ENCODE peak calls at places on chromosomes 7 and 10, in four cellular contexts. O, Y, X and F are unnamed samples.

GRCh38 chr10:70323697-70324340 is 40.0 kb upstream of the NPFFR1 start:
- DNase-seq in O (no peak), X (peak; percentile 79), Y (no peak), F (peak; percentile 55)

GRCh38 chr10:122139226-122139625 is 131.9 kb upstream of the BTBD16 start:
- DNase-seq in O (no peak), Y (no peak), X (no peak), F (no peak)

GRCh38 chr7:42233939-42234338 is 3.1 kb downstream of the GLI3 start:
- DNase-seq in Y (no peak), O (no peak), X (no peak), F (no peak)

GRCh38 chr7:50418526-50418925 is 31.6 kb downstream of the FIGNL1 start:
- DNase-seq in O (no peak), X (no peak), Y (no peak), F (no peak)

GRCh38 chr10:42926831-42927230 is 144.2 kb downstream of the BMS1 start:
- DNase-seq in Y (no peak), X (no peak), O (peak; percentile 58), F (peak; percentile 71)

GRCh38 chr10:96374639-96374984 is 15.8 kb upstream of the OPALIN start:
- DNase-seq in Y (peak; percentile 12), O (no peak), X (no peak), F (peak; percentile 36)

GRCh38 chr10:1094112-1095057 is 38.2 kb downstream of the WDR37 start:
- DNase-seq in Y (no peak), X (no peak), O (no peak), F (no peak)

GRCh38 chr10:32346134-32346550 is 816 bp downstream of the EPC1 start:
- DNase-seq in Y (peak; percentile 96), O (peak; percentile 79), X (peak; percentile 91), F (peak; percentile 94)

GRCh38 chr7:142438235-142438922 is 180.5 kb upstream of the PRSS58 start:
- DNase-seq in O (peak; percentile 76), X (peak; percentile 9), Y (peak; percentile 68), F (peak; percentile 68)

GRCh38 chr10:77801474-77802238 is 124.9 kb downstream of the DLG5 start:
- DNase-seq in Y (no peak), X (no peak), O (no peak), F (no peak)

GRCh38 chr10:52752801-52753437 is 19.7 kb downstream of the MBL2 start:
- DNase-seq in Y (no peak), O (no peak), X (no peak), F (no peak)

GRCh38 chr7:17654940-17655339 is 285.4 kb downstream of the SNX13 start:
- DNase-seq in O (no peak), Y (no peak), X (no peak), F (no peak)

GRCh38 chr7:98163704-98164478 is 47.3 kb upstream of the BHLHA15 start:
- DNase-seq in X (no peak), O (peak; percentile 17), Y (peak; percentile 9), F (no peak)

GRCh38 chr7:1432411-1433082 is 26.7 kb downstream of the MICALL2 start:
- DNase-seq in X (peak; percentile 35), O (peak; percentile 77), Y (peak; percentile 82), F (peak; percentile 89)

GRCh38 chr7:129401968-129402860 is 32.0 kb upstream of the STRIP2 start:
- DNase-seq in Y (peak; percentile 70), X (no peak), O (no peak), F (no peak)

GRCh38 chr10:102802920-102803534 is 34.2 kb downstream of the CYP17A1 start:
- DNase-seq in X (no peak), Y (no peak), O (no peak), F (peak; percentile 38)

GRCh38 chr10:71772832-71773220 is 494 bp downstream of the VSIR start:
- DNase-seq in Y (no peak), O (no peak), X (no peak), F (no peak)

GRCh38 chr7:145893925-145894535 is 222.6 kb upstream of the CNTNAP2 start:
- DNase-seq in X (no peak), Y (peak; percentile 87), O (no peak), F (no peak)

GRCh38 chr10:104809288-104810090 is 168.4 kb downstream of the SORCS3 start:
- DNase-seq in O (no peak), Y (no peak), X (peak; percentile 4), F (no peak)

GRCh38 chr10:12720217-12720981 is 281.1 kb downstream of the CCDC3 start:
- DNase-seq in X (peak; percentile 76), O (peak; percentile 34), Y (no peak), F (no peak)

GRCh38 chr10:97067716-97068391 is 117.9 kb downstream of the SLIT1 start:
- DNase-seq in X (no peak), O (peak; percentile 46), Y (no peak), F (no peak)

GRCh38 chr7:7498881-7499280 is 36.8 kb downstream of the COL28A1 start:
- DNase-seq in O (no peak), X (no peak), Y (no peak), F (no peak)

GRCh38 chr10:17216217-17216900 is 11.7 kb upstream of the VIM start:
- DNase-seq in Y (peak; percentile 87), X (peak; percentile 47), O (no peak), F (no peak)
- TF ChIP-seq ELF4 in Y (no peak), X (no peak), O (no peak), F (no peak)

GRCh38 chr10:44353721-44354120 is 31.2 kb downstream of the CXCL12 start:
- DNase-seq in Y (no peak), X (no peak), O (no peak), F (no peak)
- TF ChIP-seq ELF4 in Y (no peak), X (no peak), O (no peak), F (no peak)

DNA sequence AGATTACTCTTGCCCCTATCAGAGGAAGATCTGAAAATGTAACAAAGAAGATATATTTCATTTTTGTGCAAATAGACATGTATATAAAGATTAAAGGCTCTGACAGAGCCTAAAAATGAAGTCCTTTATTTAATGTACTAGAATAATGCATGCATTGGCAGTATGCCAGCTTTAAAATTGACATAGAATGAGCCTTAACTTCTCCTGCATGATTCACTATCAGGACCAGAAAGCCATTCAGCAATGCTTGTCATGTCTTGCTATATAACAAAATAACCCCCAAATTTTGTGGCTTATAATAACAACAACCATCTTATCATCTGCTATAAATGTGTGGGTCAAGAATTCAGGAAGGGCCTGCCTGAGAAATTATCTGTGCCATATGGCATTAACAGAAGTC is 411.9 kb downstream of the GRM8 start:
- DNase-seq in Y (no peak), O (no peak), X (no peak), F (no peak)
- TF ChIP-seq ELF4 in Y (no peak), O (no peak), X (no peak), F (no peak)

GRCh38 chr10:112954974-112955735 is 5.1 kb downstream of the TCF7L2 start:
- DNase-seq in X (no peak), O (no peak), Y (no peak), F (no peak)

GRCh38 chr10:112952282-112952991 is 2.4 kb downstream of the TCF7L2 start:
- DNase-seq in X (no peak), Y (no peak), O (no peak), F (peak; percentile 39)

GRCh38 chr10:112953760-112954159 is 3.7 kb downstream of the TCF7L2 start:
- DNase-seq in O (no peak), Y (no peak), X (no peak), F (no peak)

GRCh38 chr10:112951349-112952281 is 1.6 kb downstream of the TCF7L2 start:
- DNase-seq in O (peak; percentile 30), Y (peak; percentile 41), X (peak; percentile 86), F (peak; percentile 61)

GRCh38 chr10:112953075-112953501 is 3.0 kb downstream of the TCF7L2 start:
- DNase-seq in O (no peak), Y (no peak), X (no peak), F (peak; percentile 39)
- TF ChIP-seq ELF4 in O (no peak), Y (no peak), X (no peak), F (no peak)

GRCh38 chr10:79459243-79459642 is 13.8 kb upstream of the ZCCHC24 start:
- DNase-seq in X (no peak), O (no peak), Y (no peak), F (no peak)

GRCh38 chr10:79460687-79461086 is 15.3 kb upstream of the ZCCHC24 start:
- DNase-seq in O (no peak), Y (no peak), X (no peak), F (no peak)

GRCh38 chr10:79465341-79465740 is 19.9 kb upstream of the ZCCHC24 start:
- DNase-seq in X (no peak), O (no peak), Y (no peak), F (no peak)

GRCh38 chr10:79468015-79468560 is 22.7 kb upstream of the ZCCHC24 start:
- DNase-seq in X (no peak), O (no peak), Y (peak; percentile 56), F (no peak)

DNA sequence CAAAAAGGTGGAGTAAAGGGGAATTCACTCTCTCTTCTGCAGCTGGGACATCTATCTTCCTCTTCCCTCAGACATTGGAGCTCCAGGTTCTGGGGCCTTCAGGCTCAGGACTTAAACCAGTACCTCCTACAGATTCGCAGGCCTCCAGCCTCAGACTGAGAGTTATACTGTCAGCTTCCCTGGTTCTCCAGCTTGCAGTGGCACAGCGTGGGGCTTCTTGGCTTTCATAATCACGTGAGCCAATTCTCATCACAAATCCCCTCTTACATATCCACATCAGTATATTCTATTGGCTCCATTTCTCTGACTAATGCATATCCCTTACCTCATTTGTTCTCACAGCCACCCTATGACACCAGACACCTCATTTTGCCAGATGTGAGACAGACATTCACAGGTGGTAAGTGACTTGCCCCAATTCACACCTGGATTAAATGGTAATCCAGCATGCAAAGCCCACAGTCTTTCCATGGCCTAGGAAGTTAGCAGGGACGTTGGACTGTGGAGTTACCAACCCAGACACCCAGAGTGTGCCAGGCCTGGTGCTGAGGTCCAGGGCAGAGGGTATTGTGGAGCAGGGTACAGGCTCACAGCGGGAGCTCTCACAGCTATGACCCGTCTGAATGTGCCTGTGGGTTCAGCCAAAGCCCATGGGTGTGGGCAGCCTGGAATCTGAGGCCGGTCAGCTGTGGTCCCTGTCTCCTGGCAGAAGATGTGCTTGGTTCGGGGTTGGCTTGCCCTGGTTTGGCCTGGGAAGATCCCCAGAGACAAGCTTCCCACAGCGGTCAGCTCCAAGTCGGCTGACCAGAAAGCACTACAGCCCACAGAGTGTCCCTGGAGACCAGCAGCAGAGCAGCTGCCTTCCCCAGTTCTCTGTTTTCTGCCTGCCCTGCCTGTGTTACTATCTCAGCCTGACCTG is 18.4 kb upstream of the ZCCHC24 start:
- DNase-seq in Y (no peak), X (no peak), O (no peak), F (no peak)
- TF ChIP-seq ELF4 in Y (no peak), X (no peak), O (no peak), F (no peak)

GRCh38 chr10:7111089-7111488 is 299.7 kb downstream of the SFMBT2 start:
- DNase-seq in Y (no peak), O (no peak), X (no peak), F (no peak)

GRCh38 chr10:7108141-7108540 is 302.7 kb downstream of the SFMBT2 start:
- DNase-seq in X (no peak), Y (no peak), O (no peak), F (no peak)

GRCh38 chr10:7107287-7107686 is 303.5 kb downstream of the SFMBT2 start:
- DNase-seq in O (no peak), Y (peak; percentile 17), X (no peak), F (no peak)

GRCh38 chr10:7117177-7117799 is 293.5 kb downstream of the SFMBT2 start:
- DNase-seq in O (no peak), X (no peak), Y (no peak), F (no peak)

GRCh38 chr10:7111574-7111973 is 299.3 kb downstream of the SFMBT2 start:
- DNase-seq in O (no peak), X (no peak), Y (no peak), F (no peak)
- TF ChIP-seq ELF4 in O (no peak), X (no peak), Y (no peak), F (no peak)